ENCODE peak calls at places on chromosomes 3 and 15, in seven cellular contexts. B, P, W, F, X, L and O are unnamed samples.

GRCh38 chr15:96345560-96346389 is 15.3 kb downstream of the NR2F2 start:
- DNase-seq in L (no peak), X (peak), F (no peak), W (peak), P (peak), B (no peak), O (peak)

GRCh38 chr3:119529883-119530282 is 29.5 kb downstream of the CD80 start:
- DNase-seq in F (no peak), P (no peak), X (no peak), L (no peak), B (no peak), W (peak), O (peak)

GRCh38 chr3:79369306-79369705 is 398.5 kb downstream of the ROBO1 start:
- DNase-seq in L (no peak), P (no peak), B (no peak), X (no peak), W (peak), F (no peak), O (peak)

GRCh38 chr3:112074616-112075497 is 11.3 kb upstream of the C3orf52 start:
- DNase-seq in X (no peak), W (peak), F (peak), B (peak), L (no peak), P (peak), O (peak)

GRCh38 chr3:125123906-125124305 is 68.1 kb upstream of the HEG1 start:
- DNase-seq in X (peak), W (peak), L (no peak), B (no peak), F (no peak), P (no peak), O (no peak)

GRCh38 chr3:186772281-186772885 is 11.0 kb upstream of the EIF4A2 start:
- DNase-seq in W (no peak), B (no peak), X (peak), L (peak), P (no peak), F (no peak), O (no peak)

GRCh38 chr15:31330111-31330785 is 3.6 kb downstream of the KLF13 start:
- DNase-seq in L (no peak), P (no peak), X (no peak), F (no peak), B (no peak), W (no peak), O (no peak)

GRCh38 chr3:39141211-39141995 is 12.0 kb downstream of the CSRNP1 start:
- DNase-seq in L (no peak), P (peak), F (no peak), W (no peak), B (no peak), X (peak), O (no peak)

GRCh38 chr15:80710635-80711553 is 15.8 kb downstream of the ABHD17C start:
- DNase-seq in X (no peak), P (no peak), B (no peak), L (no peak), F (no peak), W (peak), O (no peak)

GRCh38 chr3:151008699-151009098 is 36.2 kb upstream of the CLRN1 start:
- DNase-seq in L (no peak), P (no peak), W (peak), X (peak), B (no peak), F (no peak), O (peak)

GRCh38 chr3:126317029-126317996 is 39.9 kb downstream of the KLF15 start:
- DNase-seq in W (no peak), X (no peak), B (no peak), P (no peak), L (no peak), F (no peak), O (no peak)

GRCh38 chr3:137809523-137809922 is 45.4 kb downstream of the SOX14 start:
- DNase-seq in B (no peak), L (no peak), P (no peak), F (no peak), W (no peak), X (no peak), O (no peak)

GRCh38 chr15:41629436-41629835 is 30.8 kb upstream of the MGA start:
- DNase-seq in L (no peak), F (no peak), W (no peak), B (no peak), X (no peak), P (no peak), O (no peak)

GRCh38 chr3:76138921-76139320 is 353.6 kb upstream of the ZNF717 start:
- DNase-seq in W (peak), P (no peak), L (no peak), F (no peak), X (peak), B (no peak), O (peak)

GRCh38 chr3:157493627-157494550 is 9.3 kb downstream of the VEPH1 start:
- DNase-seq in B (no peak), W (peak), L (no peak), F (no peak), P (peak), X (peak), O (peak)

GRCh38 chr3:111733856-111734255 is 125.2 kb upstream of the PHLDB2 start:
- DNase-seq in P (no peak), W (no peak), X (no peak), L (no peak), B (no peak), F (no peak), O (no peak)

GRCh38 chr15:73231661-73232443 is 136.9 kb downstream of the HCN4 start:
- DNase-seq in L (no peak), F (no peak), B (no peak), X (no peak), P (no peak), W (peak), O (no peak)

GRCh38 chr3:113287818-113288648 is 76.7 kb downstream of the BOC start:
- DNase-seq in P (peak), W (peak), L (peak), X (peak), F (peak), B (no peak), O (peak)

GRCh38 chr3:70358978-70359580 is 46.6 kb upstream of the MDFIC2 start:
- DNase-seq in B (no peak), P (no peak), F (no peak), X (peak), W (peak), L (no peak), O (peak)

GRCh38 chr3:179681492-179682263 is 28.8 kb downstream of the USP13 start:
- DNase-seq in F (no peak), L (no peak), X (no peak), B (no peak), W (no peak), P (no peak), O (peak)

GRCh38 chr3:42490243-42490642 is 12.2 kb upstream of the VIPR1 start:
- DNase-seq in P (peak), L (no peak), X (no peak), F (no peak), W (peak), B (no peak), O (no peak)

GRCh38 chr3:172208586-172209332 is 169.4 kb downstream of the FNDC3B start:
- DNase-seq in L (no peak), F (no peak), W (no peak), B (no peak), P (no peak), X (no peak), O (no peak)

GRCh38 chr3:147816770-147817169 is 407.6 kb downstream of the ZIC1 start:
- DNase-seq in F (no peak), B (no peak), X (no peak), L (no peak), W (peak), P (peak), O (no peak)

GRCh38 chr15:64686130-64686735 is 89.2 kb downstream of the RBPMS2 start:
- DNase-seq in P (no peak), X (peak), F (peak), B (no peak), W (peak), L (no peak), O (peak)

GRCh38 chr15:95371664-95372063 is 958.8 kb upstream of the NR2F2 start:
- DNase-seq in P (no peak), W (no peak), B (no peak), X (no peak), F (no peak), L (no peak), O (no peak)

GRCh38 chr3:19645093-19645492 is 288.9 kb downstream of the EFHB start:
- DNase-seq in B (no peak), W (peak), L (no peak), P (no peak), F (no peak), X (no peak), O (no peak)

GRCh38 chr3:106765342-106765741 is 611.9 kb upstream of the CCDC54 start:
- DNase-seq in W (peak), L (no peak), X (no peak), B (no peak), F (no peak), P (no peak), O (peak)

GRCh38 chr3:119643528-119643927 is 16.9 kb downstream of the POPDC2 start:
- DNase-seq in B (no peak), W (peak), P (no peak), L (no peak), F (no peak), X (no peak), O (no peak)

GRCh38 chr3:195821403-195822130 is 9.8 kb upstream of the MUC4 start:
- DNase-seq in F (no peak), W (no peak), L (no peak), X (no peak), B (no peak), P (no peak), O (no peak)

GRCh38 chr3:78398401-78398800 is 1358.5 kb downstream of the ROBO2 start:
- DNase-seq in W (no peak), B (no peak), F (no peak), L (no peak), X (no peak), P (no peak), O (no peak)

GRCh38 chr3:59429203-59429602 is 379.4 kb upstream of the CFAP20DC start:
- DNase-seq in X (no peak), W (no peak), L (no peak), F (no peak), P (no peak), B (no peak), O (no peak)

GRCh38 chr15:80779658-80780415 is 667 bp downstream of the CEMIP start:
- DNase-seq in X (peak), L (no peak), P (peak), F (no peak), B (no peak), W (peak), O (peak)

GRCh38 chr3:79016587-79017380 is 751.0 kb downstream of the ROBO1 start:
- DNase-seq in F (no peak), L (no peak), B (no peak), P (no peak), X (no peak), W (no peak), O (no peak)

GRCh38 chr15:73239564-73240208 is 129.1 kb downstream of the HCN4 start:
- DNase-seq in X (peak), W (no peak), P (no peak), B (no peak), F (no peak), L (no peak), O (no peak)

GRCh38 chr3:113377158-113377557 is 64.1 kb downstream of the CFAP44 start:
- DNase-seq in F (no peak), B (no peak), P (no peak), X (no peak), W (no peak), L (no peak), O (no peak)

GRCh38 chr3:195453236-195453635 is 10.4 kb upstream of the ACAP2 start:
- DNase-seq in X (no peak), P (no peak), L (no peak), F (no peak), B (no peak), W (no peak), O (no peak)

GRCh38 chr15:72754096-72754495 is 29.5 kb downstream of the ADPGK start:
- DNase-seq in F (no peak), X (no peak), P (no peak), L (no peak), B (no peak), W (no peak), O (no peak)